ENCODE peak calls at places on chromosomes 16 and 17, in four cellular contexts. Y is activated T-helper 1 cell treated with Interleukin-2 at 50 U/mL for 16 hours, L is amniotic stem cell, R is globus pallidus. A is an unnamed sample.

GRCh38 chr16:1871974-1872635 is at the start of gene MEIOB:
- DNase-seq in L (no peak), R (no peak), Y (peak), A (peak)

GRCh38 chr16:65919116-65919515 is 447.4 kb upstream of the CDH5 start:
- DNase-seq in R (no peak), L (no peak), Y (no peak), A (no peak)

GRCh38 chr17:12519956-12520594 is 145.6 kb upstream of the MYOCD start:
- DNase-seq in L (no peak), Y (no peak), R (no peak), A (peak)

GRCh38 chr17:17351901-17352781 is 49.0 kb downstream of the NT5M start:
- DNase-seq in R (no peak), Y (no peak), L (no peak), A (peak)

GRCh38 chr16:58658796-58659211 is 25.8 kb downstream of the SLC38A7 start:
- DNase-seq in R (no peak), Y (no peak), L (no peak), A (peak)

GRCh38 chr17:7589204-7589868 is 558 bp downstream of the SOX15 start:
- DNase-seq in L (peak), R (peak), Y (peak), A (peak)

GRCh38 chr17:81480140-81480917 is 32.3 kb downstream of the ACTG1 start:
- DNase-seq in L (no peak), Y (no peak), R (no peak), A (peak)

GRCh38 chr16:52407778-52408177 is 139.2 kb downstream of the TOX3 start:
- DNase-seq in Y (no peak), R (no peak), L (no peak), A (no peak)

GRCh38 chr16:87966685-87967185 is 15.5 kb downstream of the BANP start:
- DNase-seq in L (no peak), R (no peak), Y (no peak), A (peak)

GRCh38 chr16:79994413-79994812 is 393.9 kb upstream of the MAF start:
- DNase-seq in R (peak), Y (no peak), L (no peak), A (no peak)

GRCh38 chr16:30948087-30948955 is 547 bp upstream of the ORAI3 start:
- DNase-seq in Y (no peak), L (peak), R (peak), A (peak)

GRCh38 chr16:86346034-86346433 is 164.3 kb upstream of the FOXF1 start:
- DNase-seq in R (no peak), Y (no peak), L (no peak), A (no peak)

GRCh38 chr16:77571463-77571862 is 136.6 kb upstream of the ADAMTS18 start:
- DNase-seq in Y (no peak), L (no peak), R (no peak), A (no peak)

GRCh38 chr17:37770631-37771518 is 26.0 kb upstream of the HNF1B start:
- DNase-seq in L (peak), Y (no peak), R (peak), A (peak)

GRCh38 chr17:37829446-37830142 is 84.7 kb upstream of the HNF1B start:
- DNase-seq in Y (no peak), L (no peak), R (no peak), A (no peak)

GRCh38 chr16:21952793-21953540 is at the start of gene UQCRC2:
- DNase-seq in Y (peak), L (peak), R (peak), A (peak)

GRCh38 chr16:11045441-11045840 is 101.1 kb downstream of the CLEC16A start:
- DNase-seq in R (no peak), Y (no peak), L (no peak), A (no peak)

GRCh38 chr16:3961449-3961849 is 80.9 kb upstream of the CREBBP start:
- DNase-seq in L (no peak), Y (no peak), R (peak), A (peak)

GRCh38 chr17:81299846-81300585 is 4.9 kb upstream of the SLC38A10 start:
- DNase-seq in Y (no peak), R (no peak), L (no peak), A (no peak)

A was measured in EH.